ENCODE peak calls at places on chromosomes 4 and X, in ten cellular contexts. N, I, K, O, G, X, E, Y, L and W are unnamed samples.
A peak's percentile ranks its signal among the peaks of the same experiment; 100 is the strongest.

GRCh38 chrX:44035576-44035975 is 62.4 kb upstream of the NDP start:
- DNase-seq in N (no peak), I (no peak), K (no peak), O (no peak), G (no peak), X (no peak), E (peak; percentile 87), Y (no peak), L (no peak), W (no peak)

GRCh38 chr4:71377561-71377960 is 38.7 kb downstream of the SLC4A4 start:
- DNase-seq in N (no peak), I (no peak), K (no peak), O (no peak), G (peak; percentile 70), X (no peak), E (no peak), Y (no peak), L (peak; percentile 9), W (no peak)

GRCh38 chrX:103183912-103184311 is 31.0 kb upstream of the BEX4 start:
- DNase-seq in N (no peak), I (no peak), K (no peak), O (no peak), G (no peak), X (no peak), E (no peak), Y (no peak), L (no peak), W (no peak)

GRCh38 chr4:62320612-62321011 is 1120.5 kb downstream of the ADGRL3 start:
- DNase-seq in N (no peak), I (no peak), K (no peak), O (no peak), G (no peak), X (no peak), E (no peak), Y (no peak), L (no peak), W (no peak)

GRCh38 chr4:61301285-61301684 is 101.2 kb downstream of the ADGRL3 start:
- DNase-seq in N (no peak), I (no peak), K (no peak), O (no peak), G (no peak), X (no peak), E (no peak), Y (no peak), L (no peak), W (no peak)

GRCh38 chrX:102345916-102346315 is 93.9 kb downstream of the NXF2B start:
- DNase-seq in N (peak; percentile 66), I (peak; percentile 66), K (peak; percentile 60), O (peak; percentile 50), G (peak; percentile 40), X (no peak), E (peak; percentile 33), Y (peak; percentile 48), L (peak; percentile 0), W (peak; percentile 45)

GRCh38 chr4:152448038-152448437 is 87.9 kb downstream of the FBXW7 start:
- DNase-seq in N (no peak), I (no peak), K (peak; percentile 49), O (no peak), G (no peak), X (no peak), E (no peak), Y (no peak), L (no peak), W (no peak)

GRCh38 chrX:68708503-68709290 is 61.2 kb downstream of the STARD8 start:
- DNase-seq in N (no peak), I (no peak), K (no peak), O (no peak), G (no peak), X (no peak), E (no peak), Y (no peak), L (no peak), W (no peak)

GRCh38 chr4:769511-769910 is 56.4 kb downstream of the CPLX1 start:
- DNase-seq in N (no peak), I (no peak), K (no peak), O (no peak), G (no peak), X (no peak), E (no peak), Y (no peak), L (no peak), W (no peak)

GRCh38 chr4:117700111-117700892 is 334.0 kb upstream of the NDST3 start:
- DNase-seq in N (no peak), I (no peak), K (peak; percentile 7), O (no peak), G (no peak), X (peak; percentile 0), E (peak; percentile 28), Y (no peak), L (no peak), W (no peak)

GRCh38 chr4:139740121-139740520 is 74.5 kb downstream of the MGST2 start:
- DNase-seq in N (no peak), I (no peak), K (no peak), O (no peak), G (peak; percentile 50), X (no peak), E (no peak), Y (peak; percentile 73), L (no peak), W (no peak)

GRCh38 chr4:178242655-178243054 is 800.4 kb upstream of the AGA start:
- DNase-seq in N (no peak), I (no peak), K (no peak), O (no peak), G (no peak), X (no peak), E (no peak), Y (no peak), L (no peak), W (no peak)

GRCh38 chrX:2677764-2678163 is 13.3 kb upstream of the CD99 start:
- DNase-seq in N (peak; percentile 91), I (no peak), K (no peak), O (no peak), G (peak; percentile 98), X (no peak), E (peak; percentile 18), Y (peak; percentile 91), L (peak; percentile 86), W (no peak)

GRCh38 chrX:23902419-23902818 is 5.3 kb downstream of the APOO start:
- DNase-seq in N (no peak), I (peak; percentile 16), K (peak; percentile 69), O (no peak), G (peak; percentile 70), X (peak; percentile 31), E (peak; percentile 59), Y (no peak), L (peak; percentile 61), W (no peak)

GRCh38 chr4:14368391-14368790 is 633.9 kb upstream of the CPEB2 start:
- DNase-seq in N (no peak), I (no peak), K (no peak), O (no peak), G (no peak), X (no peak), E (no peak), Y (no peak), L (no peak), W (no peak)

GRCh38 chrX:15497865-15498264 is 2.7 kb upstream of the BMX start:
- DNase-seq in N (peak; percentile 45), I (peak; percentile 50), K (peak; percentile 56), O (peak; percentile 16), G (peak; percentile 36), X (no peak), E (peak; percentile 68), Y (no peak), L (peak; percentile 67), W (peak; percentile 46)

GRCh38 chr4:48602763-48603162 is 112.7 kb downstream of the ZAR1 start:
- DNase-seq in N (no peak), I (no peak), K (no peak), O (no peak), G (peak; percentile 62), X (no peak), E (no peak), Y (no peak), L (no peak), W (no peak)

GRCh38 chrX:49762175-49762704 is 66.5 kb upstream of the PAGE1 start:
- DNase-seq in N (no peak), I (no peak), K (peak; percentile 2), O (no peak), G (no peak), X (no peak), E (no peak), Y (no peak), L (no peak), W (no peak)

GRCh38 chr4:6258741-6259140 is 10.9 kb upstream of the WFS1 start:
- DNase-seq in N (no peak), I (no peak), K (no peak), O (no peak), G (no peak), X (no peak), E (no peak), Y (no peak), L (no peak), W (no peak)

GRCh38 chr4:101251261-101251660 is 96.1 kb downstream of the PPP3CA start:
- DNase-seq in N (no peak), I (no peak), K (no peak), O (no peak), G (no peak), X (no peak), E (no peak), Y (no peak), L (no peak), W (no peak)

GRCh38 chr4:6196871-6197270 is 3.5 kb downstream of the JAKMIP1 start:
- DNase-seq in N (no peak), I (no peak), K (no peak), O (no peak), G (no peak), X (no peak), E (no peak), Y (no peak), L (no peak), W (no peak)

GRCh38 chr4:127936974-127937373 is 28.0 kb downstream of the MFSD8 start:
- DNase-seq in N (no peak), I (no peak), K (no peak), O (no peak), G (peak; percentile 31), X (no peak), E (no peak), Y (no peak), L (peak; percentile 29), W (no peak)

GRCh38 chr4:3427706-3428446 is 13.9 kb upstream of the HGFAC start:
- DNase-seq in N (no peak), I (no peak), K (no peak), O (no peak), G (no peak), X (no peak), E (peak; percentile 43), Y (no peak), L (no peak), W (no peak)